ENCODE peak calls at places on chromosomes 5 and 9, in six cellular contexts. One of them, this sample, is unnamed.

GRCh38 chr9:96169901-96170300 is 132.1 kb downstream of the HSD17B3 start:
- DNase-seq in mammary epithelial cell: no peak
- DNase-seq in sciatic nerve: no peak
- DNase-seq in cardiac muscle cell: no peak
- DNase-seq in stimulated activated CD8-positive, alpha-beta memory T cell treated with anti-CD3 and anti-CD28 coated beads, Interleukin-4, amount 100 ng/mL, for 4 hours: no peak
- DNase-seq in uterus: no peak
- DNase-seq in this sample: no peak

GRCh38 chr5:37645707-37646106 is 194.1 kb downstream of the GDNF start:
- DNase-seq in mammary epithelial cell: no peak
- DNase-seq in uterus: no peak
- DNase-seq in cardiac muscle cell: no peak
- DNase-seq in stimulated activated CD8-positive, alpha-beta memory T cell treated with anti-CD3 and anti-CD28 coated beads, Interleukin-4, amount 100 ng/mL, for 4 hours: no peak
- DNase-seq in sciatic nerve: no peak
- DNase-seq in this sample: no peak

GRCh38 chr5:157596449-157596848 is 20.9 kb upstream of the ADAM19 start:
- DNase-seq in uterus: no peak
- DNase-seq in mammary epithelial cell: no peak
- DNase-seq in cardiac muscle cell: no peak
- DNase-seq in sciatic nerve: no peak
- DNase-seq in stimulated activated CD8-positive, alpha-beta memory T cell treated with anti-CD3 and anti-CD28 coated beads, Interleukin-4, amount 100 ng/mL, for 4 hours: no peak
- DNase-seq in this sample: no peak

GRCh38 chr9:91655215-91655614 is 231.6 kb upstream of the NFIL3 start:
- DNase-seq in cardiac muscle cell: no peak
- DNase-seq in stimulated activated CD8-positive, alpha-beta memory T cell treated with anti-CD3 and anti-CD28 coated beads, Interleukin-4, amount 100 ng/mL, for 4 hours: no peak
- DNase-seq in uterus: no peak
- DNase-seq in mammary epithelial cell: no peak
- DNase-seq in sciatic nerve: no peak
- DNase-seq in this sample: no peak

GRCh38 chr5:151082976-151083651 is 2.3 kb upstream of the TNIP1 start:
- DNase-seq in uterus: no peak
- DNase-seq in mammary epithelial cell: peak; percentile 97
- DNase-seq in cardiac muscle cell: no peak
- DNase-seq in sciatic nerve: no peak
- DNase-seq in stimulated activated CD8-positive, alpha-beta memory T cell treated with anti-CD3 and anti-CD28 coated beads, Interleukin-4, amount 100 ng/mL, for 4 hours: peak; percentile 52
- DNase-seq in this sample: no peak

GRCh38 chr5:154743812-154744211 is 11.4 kb upstream of the LARP1 start:
- DNase-seq in mammary epithelial cell: no peak
- DNase-seq in uterus: no peak
- DNase-seq in sciatic nerve: no peak
- DNase-seq in stimulated activated CD8-positive, alpha-beta memory T cell treated with anti-CD3 and anti-CD28 coated beads, Interleukin-4, amount 100 ng/mL, for 4 hours: no peak
- DNase-seq in cardiac muscle cell: no peak
- DNase-seq in this sample: no peak

GRCh38 chr9:89422151-89422918 is 75.6 kb downstream of the SEMA4D start:
- DNase-seq in uterus: no peak
- DNase-seq in cardiac muscle cell: no peak
- DNase-seq in stimulated activated CD8-positive, alpha-beta memory T cell treated with anti-CD3 and anti-CD28 coated beads, Interleukin-4, amount 100 ng/mL, for 4 hours: no peak
- DNase-seq in mammary epithelial cell: peak; percentile 49
- DNase-seq in sciatic nerve: no peak
- DNase-seq in this sample: no peak

GRCh38 chr9:137602661-137603060 is 2.8 kb upstream of the ARRDC1 start:
- DNase-seq in stimulated activated CD8-positive, alpha-beta memory T cell treated with anti-CD3 and anti-CD28 coated beads, Interleukin-4, amount 100 ng/mL, for 4 hours: no peak
- DNase-seq in sciatic nerve: no peak
- DNase-seq in uterus: no peak
- DNase-seq in cardiac muscle cell: no peak
- DNase-seq in mammary epithelial cell: no peak
- DNase-seq in this sample: no peak

GRCh38 chr9:97853056-97853843 is at the start of gene FOXE1:
- DNase-seq in stimulated activated CD8-positive, alpha-beta memory T cell treated with anti-CD3 and anti-CD28 coated beads, Interleukin-4, amount 100 ng/mL, for 4 hours: no peak
- DNase-seq in uterus: no peak
- DNase-seq in cardiac muscle cell: no peak
- DNase-seq in sciatic nerve: no peak
- DNase-seq in mammary epithelial cell: peak; percentile 35
- DNase-seq in this sample: no peak